ENCODE peak calls at places on chromosomes 12 and 14, in six cellular contexts. One of them, this sample, is unnamed.

GRCh38 chr12:19482551-19483109 is 43.3 kb downstream of the AEBP2 start:
- DNase-seq in coronary artery: no peak
- DNase-seq in fibroblast of villous mesenchyme: peak
- DNase-seq in uterus: no peak
- DNase-seq in left ventricle myocardium inferior: no peak
- DNase-seq in foreskin fibroblast: no peak
- DNase-seq in this sample: no peak

GRCh38 chr14:57512221-57512620 is 18.6 kb upstream of the CCDC198 start:
- DNase-seq in left ventricle myocardium inferior: no peak
- DNase-seq in uterus: no peak
- DNase-seq in coronary artery: no peak
- DNase-seq in fibroblast of villous mesenchyme: peak
- DNase-seq in foreskin fibroblast: no peak
- DNase-seq in this sample: no peak

GRCh38 chr12:19641235-19642080 is 202.2 kb downstream of the AEBP2 start:
- DNase-seq in left ventricle myocardium inferior: no peak
- DNase-seq in foreskin fibroblast: no peak
- DNase-seq in fibroblast of villous mesenchyme: peak
- DNase-seq in coronary artery: no peak
- DNase-seq in uterus: no peak
- DNase-seq in this sample: no peak

GRCh38 chr12:45615268-45615667 is 114.2 kb upstream of the ARID2 start:
- DNase-seq in left ventricle myocardium inferior: no peak
- DNase-seq in uterus: no peak
- DNase-seq in fibroblast of villous mesenchyme: peak
- DNase-seq in coronary artery: no peak
- DNase-seq in foreskin fibroblast: peak
- DNase-seq in this sample: peak

GRCh38 chr12:109480356-109480755 is 2.9 kb downstream of the UBE3B start:
- DNase-seq in coronary artery: no peak
- DNase-seq in fibroblast of villous mesenchyme: no peak
- DNase-seq in uterus: no peak
- DNase-seq in left ventricle myocardium inferior: no peak
- DNase-seq in foreskin fibroblast: no peak
- DNase-seq in this sample: no peak

GRCh38 chr12:6778571-6779550 is 6.5 kb downstream of the LAG3 start:
- DNase-seq in fibroblast of villous mesenchyme: peak
- DNase-seq in coronary artery: peak
- DNase-seq in foreskin fibroblast: peak
- DNase-seq in left ventricle myocardium inferior: peak
- DNase-seq in uterus: peak
- DNase-seq in this sample: peak

GRCh38 chr12:51784688-51785087 is 63.8 kb downstream of the FIGNL2 start:
- DNase-seq in uterus: no peak
- DNase-seq in fibroblast of villous mesenchyme: no peak
- DNase-seq in coronary artery: no peak
- DNase-seq in foreskin fibroblast: no peak
- DNase-seq in left ventricle myocardium inferior: no peak
- DNase-seq in this sample: no peak

GRCh38 chr14:55514819-55515470 is 65.1 kb upstream of the KTN1 start:
- DNase-seq in coronary artery: no peak
- DNase-seq in left ventricle myocardium inferior: no peak
- DNase-seq in foreskin fibroblast: peak
- DNase-seq in fibroblast of villous mesenchyme: peak
- DNase-seq in uterus: no peak
- DNase-seq in this sample: peak

GRCh38 chr14:46940600-46940999 is 289.0 kb upstream of the RPL10L start:
- DNase-seq in coronary artery: no peak
- DNase-seq in left ventricle myocardium inferior: no peak
- DNase-seq in uterus: no peak
- DNase-seq in foreskin fibroblast: no peak
- DNase-seq in fibroblast of villous mesenchyme: no peak
- DNase-seq in this sample: no peak

GRCh38 chr12:57401165-57401564 is 29.7 kb downstream of the R3HDM2 start:
- DNase-seq in uterus: no peak
- DNase-seq in coronary artery: no peak
- DNase-seq in left ventricle myocardium inferior: no peak
- DNase-seq in fibroblast of villous mesenchyme: no peak
- DNase-seq in foreskin fibroblast: no peak
- DNase-seq in this sample: no peak

GRCh38 chr12:62211510-62211909 is 48.7 kb upstream of the USP15 start:
- DNase-seq in coronary artery: no peak
- DNase-seq in uterus: no peak
- DNase-seq in foreskin fibroblast: peak
- DNase-seq in left ventricle myocardium inferior: no peak
- DNase-seq in fibroblast of villous mesenchyme: peak
- DNase-seq in this sample: no peak

GRCh38 chr12:15208140-15208539 is 13.1 kb downstream of the RERG start:
- DNase-seq in left ventricle myocardium inferior: no peak
- DNase-seq in foreskin fibroblast: no peak
- DNase-seq in fibroblast of villous mesenchyme: no peak
- DNase-seq in coronary artery: no peak
- DNase-seq in uterus: no peak
- DNase-seq in this sample: no peak

DNA sequence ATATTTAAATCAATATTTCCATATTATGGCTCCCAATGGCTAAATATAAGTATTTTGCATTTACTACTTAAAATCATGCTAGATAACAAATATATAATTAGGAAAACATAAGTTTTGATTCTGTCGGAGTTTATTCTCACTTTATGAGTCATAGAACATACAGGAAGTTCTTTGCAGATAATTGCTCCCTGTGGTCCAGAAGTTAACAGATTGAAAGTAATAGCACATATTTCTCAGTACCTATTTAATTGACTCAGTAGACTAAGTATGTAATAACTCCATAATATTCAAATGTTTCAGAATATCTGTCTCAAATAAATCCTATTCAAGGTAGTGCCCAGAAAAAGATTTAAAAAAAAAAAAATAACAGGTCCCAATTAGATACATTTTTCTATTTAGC is 806.0 kb upstream of the ATXN7L3B start:
- DNase-seq in foreskin fibroblast: no peak
- DNase-seq in fibroblast of villous mesenchyme: no peak
- DNase-seq in uterus: no peak
- DNase-seq in left ventricle myocardium inferior: no peak
- DNase-seq in coronary artery: no peak
- DNase-seq in this sample: peak
- TF ChIP-seq CTCF in foreskin fibroblast: no peak
- TF ChIP-seq CTCF in fibroblast of villous mesenchyme: no peak
- TF ChIP-seq CTCF in uterus: no peak
- TF ChIP-seq CTCF in left ventricle myocardium inferior: no peak
- TF ChIP-seq CTCF in coronary artery: no peak
- TF ChIP-seq CTCF in this sample: no peak

GRCh38 chr14:22508662-22509035 is 80.4 kb downstream of the DAD1 start:
- DNase-seq in foreskin fibroblast: no peak
- DNase-seq in uterus: no peak
- DNase-seq in left ventricle myocardium inferior: no peak
- DNase-seq in fibroblast of villous mesenchyme: no peak
- DNase-seq in coronary artery: no peak
- DNase-seq in this sample: no peak
- H3K4me3 ChIP-seq in foreskin fibroblast: no peak
- H3K4me3 ChIP-seq in uterus: no peak
- H3K4me3 ChIP-seq in left ventricle myocardium inferior: no peak
- H3K4me3 ChIP-seq in fibroblast of villous mesenchyme: no peak
- H3K4me3 ChIP-seq in coronary artery: no peak
- H3K4me3 ChIP-seq in this sample: no peak

DNA sequence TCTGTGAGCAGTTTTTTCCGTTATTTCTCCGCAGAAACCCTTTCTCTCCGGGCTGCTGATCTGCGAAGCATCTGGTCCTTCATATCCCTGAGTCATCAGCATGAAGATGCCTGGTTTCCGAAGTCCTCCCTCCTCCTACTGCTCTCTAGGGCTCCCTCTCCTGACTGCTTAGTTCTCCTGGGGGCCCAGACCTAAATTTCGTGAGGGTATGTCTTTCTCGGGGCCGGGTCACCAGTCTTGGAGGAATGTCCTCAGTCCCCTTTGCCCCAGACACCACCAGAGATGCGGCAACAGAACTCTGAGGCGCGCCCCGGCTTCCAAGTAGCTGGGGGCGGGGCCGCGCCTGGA is 622 bp upstream of the BICDL1 start:
- DNase-seq in left ventricle myocardium inferior: no peak
- DNase-seq in coronary artery: no peak
- DNase-seq in foreskin fibroblast: peak
- DNase-seq in uterus: no peak
- DNase-seq in fibroblast of villous mesenchyme: peak
- DNase-seq in this sample: peak
- TF ChIP-seq CTCF in left ventricle myocardium inferior: no peak
- TF ChIP-seq CTCF in coronary artery: no peak
- TF ChIP-seq CTCF in foreskin fibroblast: peak
- TF ChIP-seq CTCF in uterus: no peak
- TF ChIP-seq CTCF in fibroblast of villous mesenchyme: peak
- TF ChIP-seq CTCF in this sample: peak

DNA sequence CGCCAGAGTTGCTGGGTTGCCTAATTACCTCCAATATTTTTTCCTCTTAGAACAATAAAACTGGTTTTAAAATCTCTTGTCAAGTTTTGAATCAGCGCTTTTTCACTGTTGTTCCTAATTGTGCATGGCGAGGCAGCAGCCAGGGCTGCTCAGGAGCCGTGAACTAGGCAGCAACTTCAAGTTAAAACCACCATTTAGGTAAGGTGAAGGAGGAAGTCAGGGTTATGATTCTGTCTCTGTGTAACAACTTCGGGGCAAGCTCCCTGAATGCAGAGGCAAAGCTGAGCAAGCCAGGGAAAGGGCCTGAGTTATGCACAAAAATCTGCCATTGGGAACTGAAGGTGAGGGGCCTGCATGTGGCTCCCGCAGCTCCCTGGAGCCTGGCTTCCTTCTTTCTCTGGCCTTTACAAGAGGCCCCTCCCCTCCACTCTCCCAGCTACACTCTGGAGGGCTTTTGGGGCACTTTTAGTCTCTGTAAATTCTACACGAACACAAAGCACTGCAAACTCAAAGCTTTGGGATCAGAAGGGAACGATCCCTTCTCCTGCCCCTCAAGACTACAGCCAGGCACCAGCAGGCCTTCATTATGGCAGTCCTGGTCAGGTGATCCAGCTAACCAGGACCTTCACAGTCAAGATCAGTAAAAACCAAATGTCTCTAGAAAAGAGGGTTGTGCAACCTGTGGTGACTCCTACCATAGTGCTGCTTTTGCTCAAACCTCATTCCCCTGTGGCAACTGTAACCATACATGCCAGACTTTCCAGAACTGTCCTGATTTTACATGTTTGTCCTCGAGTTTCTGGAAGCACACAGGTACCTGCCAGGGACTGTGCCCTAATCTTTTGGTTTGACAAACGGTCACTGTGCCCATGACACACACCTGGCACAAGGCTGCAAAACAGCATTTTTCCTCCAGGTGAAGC is 67.3 kb upstream of the PTGR2 start:
- DNase-seq in fibroblast of villous mesenchyme: peak
- DNase-seq in coronary artery: no peak
- DNase-seq in uterus: peak
- DNase-seq in foreskin fibroblast: peak
- DNase-seq in left ventricle myocardium inferior: no peak
- DNase-seq in this sample: peak
- H3K4me3 ChIP-seq in fibroblast of villous mesenchyme: peak
- H3K4me3 ChIP-seq in coronary artery: peak
- H3K4me3 ChIP-seq in uterus: no peak
- H3K4me3 ChIP-seq in foreskin fibroblast: peak
- H3K4me3 ChIP-seq in left ventricle myocardium inferior: peak
- H3K4me3 ChIP-seq in this sample: no peak

GRCh38 chr12:27246141-27246540 is 2.1 kb downstream of the STK38L start:
- DNase-seq in coronary artery: no peak
- DNase-seq in left ventricle myocardium inferior: no peak
- DNase-seq in fibroblast of villous mesenchyme: no peak
- DNase-seq in uterus: no peak
- DNase-seq in foreskin fibroblast: no peak
- DNase-seq in this sample: no peak

GRCh38 chr12:27243006-27243405 is 1.1 kb upstream of the STK38L start:
- DNase-seq in left ventricle myocardium inferior: no peak
- DNase-seq in fibroblast of villous mesenchyme: no peak
- DNase-seq in coronary artery: no peak
- DNase-seq in foreskin fibroblast: no peak
- DNase-seq in uterus: no peak
- DNase-seq in this sample: no peak

GRCh38 chr12:27244680-27245005 is 557 bp downstream of the STK38L start:
- DNase-seq in left ventricle myocardium inferior: no peak
- DNase-seq in foreskin fibroblast: no peak
- DNase-seq in coronary artery: no peak
- DNase-seq in uterus: no peak
- DNase-seq in fibroblast of villous mesenchyme: peak
- DNase-seq in this sample: peak

GRCh38 chr12:27245039-27245438 is 953 bp downstream of the STK38L start:
- DNase-seq in foreskin fibroblast: no peak
- DNase-seq in left ventricle myocardium inferior: no peak
- DNase-seq in uterus: no peak
- DNase-seq in coronary artery: no peak
- DNase-seq in fibroblast of villous mesenchyme: no peak
- DNase-seq in this sample: peak

GRCh38 chr12:27243804-27244679 is at the start of gene STK38L:
- DNase-seq in coronary artery: peak
- DNase-seq in foreskin fibroblast: peak
- DNase-seq in uterus: peak
- DNase-seq in left ventricle myocardium inferior: peak
- DNase-seq in fibroblast of villous mesenchyme: peak
- DNase-seq in this sample: peak
- TF ChIP-seq CTCF in coronary artery: peak
- TF ChIP-seq CTCF in foreskin fibroblast: peak
- TF ChIP-seq CTCF in uterus: peak
- TF ChIP-seq CTCF in left ventricle myocardium inferior: peak
- TF ChIP-seq CTCF in fibroblast of villous mesenchyme: peak
- TF ChIP-seq CTCF in this sample: peak

This sample was measured in astrocyte of the spinal cord.